ENCODE peak calls at places on chromosome 15, in four cellular contexts. Z is psoas muscle, H is fibroblast of mammary gland, N is mammary epithelial cell. C is an unnamed sample.

GRCh38 chr15:56812255-56812654 is 78.9 kb upstream of the ZNF280D start:
- DNase-seq in N (no peak), Z (no peak), H (no peak), C (no peak)

GRCh38 chr15:74978503-74978902 is 16.9 kb upstream of the SCAMP5 start:
- DNase-seq in H (peak), N (no peak), Z (no peak), C (no peak)

GRCh38 chr15:45253330-45253729 is 1.3 kb downstream of the SLC28A2 start:
- DNase-seq in H (no peak), Z (no peak), N (no peak), C (no peak)

GRCh38 chr15:79644091-79644490 is 212.0 kb downstream of the MINAR1 start:
- DNase-seq in N (peak), Z (no peak), H (peak), C (no peak)

GRCh38 chr15:70505411-70505919 is 257.9 kb downstream of the UACA start:
- DNase-seq in N (peak), Z (no peak), H (peak), C (peak)

GRCh38 chr15:73691398-73691797 is 7.2 kb downstream of the CD276 start:
- DNase-seq in N (peak), Z (peak), H (peak), C (peak)

GRCh38 chr15:98616397-98616796 is 31.9 kb upstream of the IGF1R start:
- DNase-seq in H (no peak), N (no peak), Z (no peak), C (no peak)

GRCh38 chr15:45457215-45457614 is 65.3 kb downstream of the SLC30A4 start:
- DNase-seq in N (peak), H (no peak), Z (no peak), C (no peak)

GRCh38 chr15:72890043-72890442 is 106.5 kb upstream of the ADPGK start:
- DNase-seq in Z (no peak), H (no peak), N (no peak), C (no peak)

GRCh38 chr15:60134609-60135008 is 130.5 kb downstream of the FOXB1 start:
- DNase-seq in N (no peak), Z (no peak), H (no peak), C (no peak)

GRCh38 chr15:29569533-29570092 is 252.7 kb downstream of the TJP1 start:
- DNase-seq in H (no peak), N (no peak), Z (no peak), C (no peak)

GRCh38 chr15:73617310-73617709 is 15.9 kb downstream of the NPTN start:
- DNase-seq in N (no peak), H (no peak), Z (no peak), C (no peak)

GRCh38 chr15:85394552-85395333 is 14.3 kb downstream of the AKAP13 start:
- DNase-seq in Z (no peak), N (no peak), H (no peak), C (no peak)

GRCh38 chr15:98845138-98845884 is 162.3 kb downstream of the PGPEP1L start:
- DNase-seq in H (no peak), Z (no peak), N (no peak), C (no peak)

DNA sequence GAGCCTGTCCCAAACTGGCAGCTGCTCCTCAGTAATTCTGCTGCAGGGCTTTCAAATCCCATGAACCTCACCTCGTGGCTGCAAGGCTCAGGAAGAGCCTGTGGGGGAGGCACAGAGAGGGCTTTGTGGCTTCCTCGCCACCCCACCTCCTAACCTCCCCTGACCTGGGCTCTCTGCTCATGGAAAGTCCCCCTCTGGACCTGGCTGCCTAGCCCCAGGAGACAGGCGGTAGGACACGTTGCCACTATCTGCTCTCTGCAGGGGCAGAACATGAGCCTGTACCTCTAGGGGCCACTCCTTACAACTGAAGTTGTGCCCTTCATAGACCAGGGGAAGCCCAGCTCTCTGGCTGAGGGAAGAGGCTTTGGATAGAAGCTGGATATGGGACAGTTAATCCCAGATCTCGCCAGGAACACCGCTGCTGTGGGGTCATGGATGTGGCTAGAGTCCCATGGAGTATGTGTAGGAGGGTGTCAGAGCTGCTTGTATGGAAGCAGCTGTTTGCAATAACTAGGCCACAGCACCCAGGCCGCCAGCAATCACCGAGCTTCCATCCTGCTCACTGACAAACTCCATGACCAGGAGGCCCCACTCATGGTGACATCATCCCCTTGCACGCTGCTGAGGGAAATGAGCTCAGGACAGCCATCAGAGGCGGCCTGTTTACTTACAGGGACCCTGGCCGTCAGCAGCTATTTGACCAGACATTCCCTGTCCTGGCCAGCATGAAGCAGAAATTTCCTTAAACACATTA is 34.0 kb upstream of the CILP start:
- DNase-seq in N (no peak), H (peak), Z (peak), C (no peak)
- H3K4me3 ChIP-seq in N (no peak), H (no peak), Z (no peak), C (no peak)

DNA sequence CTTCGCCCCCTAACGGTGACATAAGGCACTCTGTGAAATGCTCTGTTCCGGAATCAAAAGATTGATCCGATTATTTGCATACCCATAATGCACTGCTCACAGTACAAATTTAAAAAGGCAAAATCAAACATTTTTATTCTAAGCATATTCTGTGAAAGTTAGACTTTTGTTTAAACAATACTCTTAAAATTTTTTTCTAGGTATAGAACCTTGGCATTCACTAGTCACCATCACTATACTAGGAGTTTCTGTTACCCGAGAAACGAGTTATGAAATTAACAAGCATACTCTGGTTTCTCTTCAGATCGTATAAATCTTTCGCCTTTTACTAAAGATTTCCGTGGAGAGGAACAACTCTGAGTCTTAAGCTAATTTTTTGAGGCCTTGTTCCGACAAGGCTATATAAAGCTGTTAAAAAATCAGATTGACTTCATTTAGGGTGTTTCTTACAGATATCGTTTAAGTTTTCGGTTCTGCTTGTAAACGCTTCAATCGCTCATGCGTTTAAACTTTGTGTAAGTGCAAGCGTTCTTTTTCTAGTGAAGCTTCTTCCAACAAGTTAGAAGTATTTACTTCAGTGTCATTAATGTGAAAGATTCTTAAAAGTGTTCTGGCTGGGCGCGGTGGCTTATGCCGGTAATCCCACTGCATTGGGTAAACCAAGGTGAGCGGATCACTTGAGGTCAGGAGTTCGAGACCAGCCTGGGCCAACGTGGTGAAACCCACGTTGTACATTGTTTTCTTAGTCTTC is at the start of gene RNU5B-1:
- DNase-seq in N (peak), H (peak), Z (peak), C (peak)
- TF ChIP-seq CTCF in N (peak), H (peak), Z (peak), C (peak)

DNA sequence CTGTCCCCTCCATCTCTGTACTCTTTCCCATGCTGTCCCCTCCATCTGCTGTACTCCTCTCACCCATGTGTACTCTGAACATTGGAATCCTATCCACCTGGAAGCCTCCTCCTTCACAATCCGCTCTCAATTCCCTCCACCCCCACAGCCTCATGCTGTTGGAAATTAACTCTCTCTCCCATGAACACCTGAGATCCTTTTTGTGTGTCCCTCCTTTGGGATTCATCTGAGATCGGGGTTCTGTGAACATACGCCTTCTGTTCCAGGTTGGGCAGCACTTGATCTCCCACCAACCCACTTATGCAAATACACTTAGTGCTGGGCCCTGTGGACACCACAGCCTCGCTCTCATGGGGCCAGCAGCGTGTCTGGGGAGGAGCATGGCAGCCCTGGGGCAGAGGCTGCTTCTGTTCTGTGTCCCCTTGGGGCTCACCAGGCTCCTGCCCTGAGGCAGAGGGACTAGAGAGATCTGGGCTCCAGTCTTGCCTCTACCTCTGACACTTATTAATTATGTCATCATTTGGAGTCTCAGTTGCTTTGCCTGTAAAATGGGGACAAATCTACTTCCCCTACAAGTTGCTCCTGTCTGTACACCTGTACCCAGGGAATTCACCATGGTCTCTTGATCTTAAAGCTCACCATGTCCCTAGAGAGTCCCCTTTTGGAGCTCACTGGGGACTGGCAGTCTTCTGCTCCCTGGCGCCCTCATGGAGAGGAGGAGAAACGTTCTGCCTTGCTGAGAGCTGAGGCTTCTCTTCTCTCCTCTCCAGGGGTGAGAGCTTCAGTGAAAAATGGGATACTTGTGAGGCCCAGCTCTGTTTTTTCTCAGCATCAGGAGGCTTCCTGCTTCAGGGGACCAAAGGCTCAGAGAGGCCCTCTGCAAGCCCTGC is 42.7 kb downstream of the ITGA11 start:
- DNase-seq in N (no peak), Z (no peak), H (no peak), C (no peak)
- H3K4me3 ChIP-seq in N (no peak), Z (no peak), H (no peak), C (no peak)

GRCh38 chr15:40807028-40807887 is at the start of the genes DNAJC17 and ZFYVE19:
- DNase-seq in N (peak), H (peak), Z (peak), C (peak)
- TF ChIP-seq CTCF in N (no peak), H (no peak), Z (no peak), C (no peak)

C was measured in retinal pigment epithelial cell.